ENCODE peak calls at places on chromosome 11, in ten cellular contexts. X is stimulated activated CD4-positive, alpha-beta T cell treated with anti-CD3 and anti-CD28 coated beads, Interleukin-1b, Interleukin-23, amount 100 ng/mL, for 24 hours; P is A172; Y is Daoy; R is posterior cingulate gyrus; Q is stimulated activated CD8-positive, alpha-beta memory T cell treated with anti-CD3 and anti-CD28 coated beads, Interleukin-7, amount 100 ng/mL, for 24 hours; C is activated CD4-positive, alpha-beta T cell treated with anti-CD3 and anti-CD28 coated beads, Interleukin-2, amount 50 U/mL, for 1 hour; J is stromal cell of bone marrow; V is M059J; B is effector memory CD8-positive, alpha-beta T cell. O is an unnamed sample.

GRCh38 chr11:12376259-12376971 is 956 bp upstream of the PARVA start:
- DNase-seq in V (peak), J (peak), Q (no peak), C (no peak), B (no peak), X (no peak), R (no peak), Y (peak), P (peak), O (no peak)

GRCh38 chr11:78740175-78741161 is 165.8 kb upstream of the NARS2 start:
- DNase-seq in Q (no peak), P (no peak), X (no peak), R (no peak), J (no peak), V (no peak), Y (no peak), C (no peak), B (no peak), O (no peak)

GRCh38 chr11:61754534-61755482 is 2.4 kb downstream of the MYRF start:
- DNase-seq in B (no peak), Q (no peak), X (no peak), Y (no peak), R (no peak), P (no peak), V (no peak), J (no peak), C (no peak), O (no peak)

GRCh38 chr11:93908689-93909088 is 58.3 kb upstream of the VSTM5 start:
- DNase-seq in Y (peak), P (peak), Q (no peak), V (peak), C (no peak), X (no peak), J (peak), B (no peak), R (no peak), O (no peak)

GRCh38 chr11:9170450-9170849 is 79.1 kb upstream of the SCUBE2 start:
- DNase-seq in J (peak), C (no peak), R (no peak), Q (no peak), X (no peak), P (no peak), V (peak), B (no peak), Y (peak), O (no peak)

GRCh38 chr11:73559758-73560157 is 38.2 kb downstream of the FAM168A start:
- DNase-seq in R (no peak), Y (no peak), Q (no peak), X (no peak), P (no peak), V (no peak), B (no peak), J (no peak), C (no peak), O (no peak)

GRCh38 chr11:76642341-76642740 is 28.2 kb downstream of the LRRC32 start:
- DNase-seq in C (no peak), Q (no peak), R (no peak), P (no peak), X (no peak), Y (no peak), J (no peak), V (no peak), B (no peak), O (no peak)

GRCh38 chr11:94549166-94549565 is 5.4 kb downstream of the FUT4 start:
- DNase-seq in R (no peak), Q (no peak), P (no peak), V (no peak), C (no peak), B (no peak), X (no peak), Y (no peak), J (no peak), O (no peak)

GRCh38 chr11:2267871-2268825 is 2.2 kb downstream of the ASCL2 start:
- DNase-seq in Q (no peak), X (no peak), B (no peak), R (no peak), P (no peak), C (no peak), Y (no peak), V (no peak), J (no peak), O (no peak)

GRCh38 chr11:113404859-113405430 is 17.4 kb downstream of the ANKK1 start:
- DNase-seq in C (no peak), R (no peak), J (no peak), X (no peak), P (no peak), Y (no peak), Q (no peak), B (no peak), V (no peak), O (no peak)

GRCh38 chr11:8090756-8091155 is 9.7 kb downstream of the TUB start:
- DNase-seq in J (no peak), Y (peak), V (no peak), C (peak), X (no peak), B (no peak), Q (no peak), R (no peak), P (peak), O (no peak)

GRCh38 chr11:6320411-6321207 is at the start of gene CAVIN3:
- DNase-seq in V (peak), C (no peak), J (peak), P (peak), R (peak), Y (peak), X (peak), B (no peak), Q (peak), O (no peak)

GRCh38 chr11:57463596-57464342 is 3.4 kb downstream of the RTN4RL2 start:
- DNase-seq in J (no peak), X (no peak), R (no peak), C (no peak), Q (no peak), P (no peak), Y (no peak), V (no peak), B (no peak), O (no peak)

GRCh38 chr11:65305501-65306268 is 9.0 kb upstream of the CDC42EP2 start:
- DNase-seq in C (no peak), Y (no peak), R (no peak), J (no peak), P (no peak), B (no peak), Q (no peak), X (no peak), V (peak), O (no peak)

GRCh38 chr11:2869561-2870427 is 15.8 kb downstream of the CDKN1C start:
- DNase-seq in B (no peak), Y (no peak), P (no peak), X (no peak), V (no peak), R (no peak), J (no peak), Q (no peak), C (no peak), O (no peak)